ENCODE peak calls at places on chromosomes 12 and 14, in nine cellular contexts. R is G401; F is AG09309; P is neural progenitor cell; U is anterior cingulate cortex; W is activated CD8-positive, alpha-beta memory T cell treated with anti-CD3 and anti-CD28 coated beads for 48 hours; Z is iris pigment epithelial cell; Y is effector CD8-positive, alpha-beta T cell; E is NCI-H146. I is an unnamed sample.

GRCh38 chr12:87469295-87469694 is 559.9 kb downstream of the C12orf50 start:
- DNase-seq in R (no peak), F (no peak), P (no peak), U (no peak), W (no peak), Z (peak; percentile 27), Y (no peak), E (no peak), I (no peak)

GRCh38 chr12:65891219-65891618 is 66.9 kb downstream of the HMGA2 start:
- DNase-seq in R (no peak), F (no peak), P (no peak), U (no peak), W (no peak), Z (peak; percentile 54), Y (no peak), E (no peak), I (peak; percentile 14)

GRCh38 chr12:2811791-2812190 is 677 bp upstream of the ITFG2 start:
- DNase-seq in R (no peak), F (no peak), P (no peak), U (no peak), W (no peak), Z (no peak), Y (no peak), E (no peak), I (no peak)

GRCh38 chr14:92549096-92549852 is 35.7 kb downstream of the RIN3 start:
- DNase-seq in R (no peak), F (no peak), P (no peak), U (no peak), W (no peak), Z (no peak), Y (no peak), E (no peak), I (no peak)

GRCh38 chr12:121223283-121223946 is 13.5 kb downstream of the P2RX4 start:
- DNase-seq in R (peak; percentile 73), F (no peak), P (no peak), U (no peak), W (no peak), Z (no peak), Y (no peak), E (no peak), I (peak; percentile 57)

GRCh38 chr12:102022286-102022685 is 39.5 kb downstream of the WASHC3 start:
- DNase-seq in R (no peak), F (no peak), P (no peak), U (no peak), W (no peak), Z (no peak), Y (no peak), E (no peak), I (no peak)

GRCh38 chr12:75862692-75863471 is 168.7 kb downstream of the PHLDA1 start:
- DNase-seq in R (no peak), F (no peak), P (no peak), U (no peak), W (no peak), Z (peak; percentile 87), Y (no peak), E (peak; percentile 7), I (no peak)

GRCh38 chr12:124109760-124110159 is 136.7 kb downstream of the ZNF664 start:
- DNase-seq in R (no peak), F (no peak), P (peak; percentile 43), U (no peak), W (no peak), Z (peak; percentile 31), Y (no peak), E (no peak), I (peak; percentile 73)

GRCh38 chr14:97458302-97459137 is 661.3 kb downstream of the VRK1 start:
- DNase-seq in R (peak; percentile 1), F (no peak), P (peak; percentile 57), U (no peak), W (peak; percentile 60), Z (no peak), Y (peak; percentile 61), E (no peak), I (no peak)

GRCh38 chr14:92688434-92689375 is 59.7 kb downstream of the LGMN start:
- DNase-seq in R (no peak), F (no peak), P (no peak), U (no peak), W (no peak), Z (no peak), Y (no peak), E (no peak), I (no peak)

GRCh38 chr12:5889381-5890047 is 55.5 kb downstream of the ANO2 start:
- DNase-seq in R (no peak), F (no peak), P (no peak), U (no peak), W (peak; percentile 2), Z (no peak), Y (no peak), E (no peak), I (peak; percentile 18)

GRCh38 chr14:31441273-31442110 is 15.8 kb downstream of the DTD2 start:
- DNase-seq in R (no peak), F (peak; percentile 70), P (no peak), U (no peak), W (no peak), Z (peak; percentile 88), Y (no peak), E (no peak), I (no peak)

GRCh38 chr14:65940056-65940735 is 527.7 kb downstream of the FUT8 start:
- DNase-seq in R (no peak), F (no peak), P (peak; percentile 41), U (no peak), W (no peak), Z (no peak), Y (no peak), E (peak; percentile 73), I (peak; percentile 40)

GRCh38 chr14:100142073-100143040 is 17.1 kb downstream of the DEGS2 start:
- DNase-seq in R (peak; percentile 78), F (no peak), P (no peak), U (no peak), W (no peak), Z (no peak), Y (no peak), E (no peak), I (no peak)

GRCh38 chr12:25364529-25365339 is 114.0 kb upstream of the KRAS start:
- DNase-seq in R (no peak), F (no peak), P (no peak), U (no peak), W (peak; percentile 19), Z (no peak), Y (no peak), E (no peak), I (peak; percentile 73)

I was measured in MV-4-11.